ENCODE peak calls at places on chromosomes 12 and 14, in seven cellular contexts. N is GM12878, E is K562, Q is SK-N-SH, O is H1, P is HepG2, I is GM12892. B is an unnamed sample.

GRCh38 chr14:55762595-55763232 is 182.7 kb downstream of the KTN1 start:
- DNase-seq in P (no peak), Q (no peak), I (no peak), E (no peak), N (peak), O (no peak), B (no peak)

GRCh38 chr12:39672976-39673375 is 53.4 kb upstream of the ABCD2 start:
- DNase-seq in E (no peak), Q (no peak), I (no peak), P (no peak), N (no peak), O (no peak), B (no peak)

GRCh38 chr14:54383811-54384210 is 13.0 kb upstream of the CDKN3 start:
- DNase-seq in O (no peak), N (no peak), E (no peak), P (no peak), Q (no peak), I (no peak), B (no peak)

GRCh38 chr12:26691234-26691970 is 141.6 kb downstream of the ITPR2 start:
- DNase-seq in P (peak), Q (no peak), I (no peak), N (no peak), E (peak), O (no peak), B (no peak)

GRCh38 chr14:20836668-20837338 is 34.2 kb upstream of the RNASE1 start:
- DNase-seq in I (no peak), P (peak), E (no peak), N (no peak), Q (no peak), O (no peak), B (no peak)

GRCh38 chr14:79825046-79825521 is 386.2 kb downstream of the DIO2 start:
- DNase-seq in I (no peak), Q (no peak), O (no peak), N (no peak), E (no peak), P (no peak), B (no peak)

GRCh38 chr12:53983580-53984572 is 1.1 kb upstream of the HOXC10 start:
- DNase-seq in I (no peak), N (no peak), Q (no peak), E (no peak), P (no peak), O (no peak), B (no peak)

GRCh38 chr12:68180792-68181744 is 21.5 kb upstream of the IFNG start:
- DNase-seq in N (no peak), P (no peak), I (no peak), E (no peak), Q (no peak), O (no peak), B (no peak)

GRCh38 chr14:100498068-100498467 is 89.1 kb downstream of the BEGAIN start:
- DNase-seq in N (no peak), Q (no peak), I (no peak), O (no peak), P (no peak), E (no peak), B (no peak)

GRCh38 chr14:61326847-61327246 is 5.5 kb downstream of the PRKCH start:
- DNase-seq in Q (peak), E (no peak), N (no peak), P (no peak), I (no peak), O (no peak), B (no peak)

GRCh38 chr12:22037952-22038351 is 8.1 kb upstream of the CMAS start:
- DNase-seq in I (no peak), E (no peak), P (no peak), O (no peak), N (no peak), Q (no peak), B (no peak)

GRCh38 chr14:97299661-97300060 is 502.5 kb downstream of the VRK1 start:
- DNase-seq in P (no peak), N (no peak), O (no peak), Q (no peak), I (no peak), E (no peak), B (no peak)

GRCh38 chr12:102297412-102297811 is 99.8 kb upstream of the PMCH start:
- DNase-seq in E (no peak), Q (no peak), N (no peak), O (no peak), I (no peak), P (no peak), B (no peak)

GRCh38 chr12:121753844-121754264 is 39.6 kb downstream of the RHOF start:
- DNase-seq in P (no peak), N (no peak), O (no peak), Q (no peak), I (no peak), E (no peak), B (no peak)

GRCh38 chr12:1531654-1532366 is 62.6 kb downstream of the FBXL14 start:
- DNase-seq in P (no peak), O (no peak), I (no peak), Q (no peak), N (peak), E (no peak), B (peak)

GRCh38 chr12:4909734-4910501 is at the start of gene KCNA1:
- DNase-seq in P (no peak), O (peak), I (peak), N (no peak), E (no peak), Q (peak), B (peak)

GRCh38 chr12:107591095-107591375 is 94.6 kb upstream of the PWP1 start:
- DNase-seq in P (no peak), I (no peak), O (no peak), N (no peak), E (no peak), Q (no peak), B (no peak)

GRCh38 chr12:5945071-5946008 is at the start of gene ANO2:
- DNase-seq in I (no peak), N (no peak), Q (peak), E (no peak), P (no peak), O (peak), B (no peak)

GRCh38 chr14:81211844-81212243 is 8.9 kb downstream of the GTF2A1 start:
- DNase-seq in E (no peak), N (no peak), O (no peak), Q (peak), I (no peak), P (peak), B (no peak)

GRCh38 chr12:78240827-78241226 is 410.1 kb downstream of the NAV3 start:
- DNase-seq in N (no peak), O (no peak), E (no peak), I (no peak), P (no peak), Q (no peak), B (no peak)

GRCh38 chr14:102592969-102593840 is 756 bp downstream of the RCOR1 start:
- DNase-seq in O (peak), Q (peak), N (no peak), I (no peak), P (no peak), E (peak), B (no peak)

GRCh38 chr12:77578471-77579262 is 252.0 kb upstream of the NAV3 start:
- DNase-seq in Q (no peak), P (no peak), O (no peak), I (no peak), N (no peak), E (no peak), B (no peak)

GRCh38 chr14:93115920-93116675 is at the start of gene ITPK1:
- DNase-seq in I (peak), E (peak), Q (peak), N (no peak), P (peak), O (peak), B (peak)

GRCh38 chr12:75781532-75782046 is 250.0 kb downstream of the PHLDA1 start:
- DNase-seq in O (no peak), P (no peak), E (peak), Q (no peak), N (no peak), I (no peak), B (no peak)

GRCh38 chr14:75991753-75992152 is 6.2 kb downstream of the IFT43 start:
- DNase-seq in E (no peak), Q (no peak), O (no peak), N (no peak), I (no peak), P (no peak), B (no peak)

GRCh38 chr12:69171881-69172280 is 67.5 kb upstream of the CPSF6 start:
- DNase-seq in Q (no peak), N (no peak), O (no peak), E (no peak), P (no peak), I (no peak), B (no peak)

DNA sequence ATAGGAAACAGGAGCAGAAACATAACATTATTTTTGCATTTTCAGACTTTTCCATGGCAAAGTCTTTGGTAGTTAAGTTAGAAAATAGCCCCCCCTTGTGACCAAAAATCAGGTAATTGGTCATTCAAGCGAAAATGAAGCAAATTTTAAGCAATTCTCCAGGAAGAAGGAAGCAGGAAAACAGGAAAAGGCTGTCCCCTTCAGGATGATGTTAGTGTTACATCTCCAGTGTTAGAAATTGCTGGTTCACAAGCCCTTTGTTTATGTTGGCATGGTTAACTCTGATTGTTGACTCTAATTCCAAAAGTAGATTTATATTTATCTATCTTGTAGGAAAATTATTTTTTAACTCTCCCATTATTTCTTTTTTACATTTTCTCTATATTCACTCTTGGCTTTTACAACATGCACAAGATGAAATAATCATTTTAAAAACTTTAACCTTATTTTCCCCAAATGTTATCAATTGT is 18.8 kb upstream of the GAS2L3 start:
- DNase-seq in O (no peak), E (peak), P (peak), Q (peak), I (no peak), N (no peak), B (no peak)
- TF ChIP-seq TAF1 in O (no peak), E (no peak), P (no peak), Q (no peak), I (no peak), N (no peak), B (no peak)

DNA sequence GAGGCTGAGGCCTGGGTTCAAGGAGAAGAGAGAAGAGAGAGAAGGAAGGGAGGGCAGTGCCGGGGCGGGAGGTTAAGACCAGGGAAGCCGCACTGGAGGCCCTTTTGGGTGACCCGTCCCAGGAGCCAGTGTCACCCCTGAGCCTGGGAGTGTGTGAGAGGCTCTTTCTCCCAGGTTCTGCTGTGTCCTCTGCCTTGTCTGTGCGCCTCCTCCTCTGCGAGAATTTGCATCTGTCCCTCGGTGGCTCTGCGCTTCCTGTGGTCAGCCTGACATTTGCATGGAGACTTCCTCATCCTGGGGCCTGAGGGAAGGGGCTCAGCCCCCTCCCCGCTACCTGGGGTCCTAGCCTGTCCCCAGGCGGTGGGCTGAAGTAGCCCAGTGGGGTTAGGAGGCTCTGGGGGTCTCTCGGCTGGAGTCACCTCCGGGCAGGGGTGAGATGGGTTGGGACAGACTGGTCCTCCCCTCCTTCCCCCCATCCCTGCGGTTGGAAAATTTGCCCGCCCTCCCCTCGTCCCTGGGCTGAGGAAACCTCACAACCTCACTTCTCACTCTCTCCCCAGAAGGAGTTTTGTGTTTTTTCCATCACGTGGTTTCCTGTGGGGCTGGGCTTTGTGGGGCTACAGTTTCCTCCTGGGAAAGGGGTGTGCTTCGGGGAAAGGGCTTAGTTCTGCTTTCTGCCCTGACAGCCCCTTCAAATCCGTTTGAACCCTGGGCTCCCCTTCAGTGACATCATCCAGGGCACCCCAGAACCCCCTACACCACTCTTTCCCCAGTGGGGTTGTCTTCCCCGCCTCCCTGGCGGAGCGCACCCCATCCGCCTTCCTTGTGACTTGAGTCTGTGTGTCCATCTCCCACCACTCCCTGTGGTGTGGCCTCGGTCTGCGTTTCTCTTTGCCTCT is 2.5 kb downstream of the PTPN6 start:
- DNase-seq in Q (peak), N (peak), E (no peak), I (no peak), O (no peak), P (no peak), B (no peak)
- TF ChIP-seq TAF1 in Q (no peak), N (peak), E (no peak), I (peak), O (no peak), P (no peak), B (peak)

GRCh38 chr12:100797246-100797645 is 2.7 kb downstream of the ANO4 start:
- DNase-seq in P (no peak), N (no peak), Q (no peak), I (no peak), O (no peak), E (no peak), B (no peak)

GRCh38 chr12:100796616-100797015 is 2.0 kb downstream of the ANO4 start:
- DNase-seq in E (no peak), P (no peak), O (no peak), N (no peak), Q (no peak), I (no peak), B (no peak)

GRCh38 chr12:100798799-100799198 is 4.2 kb downstream of the ANO4 start:
- DNase-seq in I (no peak), E (no peak), P (no peak), O (no peak), Q (no peak), N (no peak), B (no peak)

GRCh38 chr12:100799770-100800169 is 5.2 kb downstream of the ANO4 start:
- DNase-seq in E (no peak), O (no peak), I (no peak), N (no peak), Q (no peak), P (no peak), B (no peak)

DNA sequence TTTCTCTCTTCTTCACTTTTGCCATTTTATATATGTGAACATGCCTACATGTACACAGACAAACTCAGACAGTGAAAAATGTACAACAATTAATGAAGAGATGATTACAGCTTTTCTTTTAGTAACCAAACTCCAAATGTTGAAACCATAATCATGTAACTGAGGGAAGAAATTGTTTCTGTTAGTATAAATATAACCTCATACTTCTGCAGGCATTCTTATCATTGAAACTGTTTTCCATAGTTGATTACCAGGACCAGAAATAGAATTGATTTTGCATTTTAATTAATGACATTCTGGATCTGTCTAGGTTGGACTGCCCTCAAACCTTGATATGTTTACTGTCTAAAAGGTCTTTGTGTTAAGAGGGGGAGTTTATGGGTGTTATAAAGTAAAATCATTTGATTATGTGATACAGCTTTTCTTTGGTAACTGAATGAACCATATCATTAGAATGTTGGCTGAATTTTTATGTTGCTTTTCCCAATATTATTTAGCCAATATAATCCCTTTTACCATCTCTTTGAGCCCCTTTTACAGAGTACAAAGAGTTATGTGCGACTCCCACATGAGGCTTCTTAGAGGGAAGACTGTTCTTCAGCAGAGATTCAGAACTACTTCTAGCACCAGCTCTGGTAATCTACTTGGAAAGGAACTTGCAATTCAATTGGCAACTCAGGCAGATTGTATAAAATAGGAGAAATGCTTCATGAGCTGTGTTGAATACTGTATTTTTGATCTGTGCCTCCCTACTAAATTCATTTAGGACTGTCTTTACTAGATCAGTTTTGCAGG is 3.4 kb downstream of the ANO4 start:
- DNase-seq in Q (no peak), N (no peak), I (no peak), P (no peak), E (no peak), O (no peak), B (no peak)
- TF ChIP-seq TAF1 in Q (no peak), N (no peak), I (no peak), P (no peak), E (no peak), O (no peak), B (no peak)

GRCh38 chr12:95083471-95083870 is 10.1 kb upstream of the NR2C1 start:
- DNase-seq in E (no peak), O (no peak), P (no peak), N (no peak), I (no peak), Q (no peak), B (no peak)
- TF ChIP-seq TAF1 in E (no peak), O (no peak), P (no peak), N (no peak), I (no peak), Q (no peak), B (no peak)

DNA sequence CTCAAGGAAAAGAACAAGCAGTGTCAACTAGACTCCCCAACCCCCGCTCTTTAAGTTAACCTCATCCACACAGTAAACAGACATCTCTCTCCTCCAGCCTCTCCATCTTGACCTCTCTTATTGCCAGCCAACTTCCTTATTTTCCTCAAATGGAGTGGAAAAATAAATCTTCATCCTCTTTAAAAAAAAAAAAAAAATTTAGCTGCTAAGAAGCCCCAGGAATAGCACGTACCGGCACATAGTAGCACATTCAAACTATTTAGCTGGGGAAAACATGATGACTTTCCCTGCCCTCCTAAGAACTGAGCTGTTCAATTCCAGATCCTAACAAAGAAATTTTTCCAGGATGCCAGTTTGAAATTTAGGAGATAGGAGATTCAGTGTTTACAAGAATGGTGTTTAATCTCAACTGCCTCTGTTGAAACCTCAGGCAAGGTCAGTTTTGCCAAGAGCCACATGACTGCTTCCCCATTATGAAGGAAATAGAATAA is 90.8 kb downstream of the EPS8 start:
- DNase-seq in Q (no peak), I (no peak), N (no peak), E (no peak), O (no peak), P (no peak), B (no peak)
- TF ChIP-seq TAF1 in Q (no peak), I (no peak), N (no peak), E (no peak), O (no peak), P (no peak), B (no peak)

GRCh38 chr14:90204516-90204915 is 51.8 kb upstream of the PSMC1 start:
- DNase-seq in N (no peak), I (no peak), P (no peak), O (no peak), E (no peak), Q (no peak), B (no peak)
- TF ChIP-seq TAF1 in N (no peak), I (no peak), P (no peak), O (no peak), E (no peak), Q (no peak), B (no peak)

DNA sequence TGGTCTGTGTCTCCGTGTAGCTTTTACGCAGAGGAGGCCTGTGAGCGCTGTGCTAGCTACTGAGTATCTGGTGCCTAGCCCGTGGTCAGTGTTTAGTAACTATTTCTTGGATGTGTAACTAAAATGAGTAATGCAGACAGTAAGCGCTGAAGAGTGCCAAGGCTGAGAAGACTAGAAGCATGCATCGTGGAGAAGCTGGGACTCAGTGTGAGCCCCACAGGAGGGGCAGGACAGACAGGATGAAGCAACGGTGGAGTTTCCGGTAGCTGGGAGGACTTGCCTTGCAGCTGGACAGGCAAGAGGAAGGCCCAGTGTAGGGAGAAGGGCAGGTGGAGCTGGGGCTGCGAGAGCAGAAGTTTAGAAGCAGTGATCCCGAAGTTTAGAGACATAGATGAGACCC is 233.4 kb upstream of the FKBP4 start:
- DNase-seq in E (no peak), P (no peak), Q (no peak), N (no peak), I (no peak), O (no peak), B (no peak)
- TF ChIP-seq TAF1 in E (no peak), P (no peak), Q (no peak), N (no peak), I (no peak), O (no peak), B (no peak)

GRCh38 chr14:90624732-90625444 is 191.3 kb downstream of the TTC7B start:
- DNase-seq in Q (no peak), N (no peak), E (no peak), O (no peak), P (peak), I (no peak), B (no peak)
- TF ChIP-seq TAF1 in Q (no peak), N (no peak), E (no peak), O (peak), P (no peak), I (no peak), B (no peak)